ENCODE peak calls at places on chromosomes 7 and 10, in five cellular contexts. P is IMR-90, O is NB4, F is T-helper 1 cell, H is mucosa of descending colon. Y is an unnamed sample.

GRCh38 chr10:119365773-119366640 is 158.6 kb downstream of the GRK5 start:
- DNase-seq in P (peak), O (no peak), F (no peak), H (no peak), Y (peak)

GRCh38 chr7:98984126-98984525 is 105.8 kb downstream of the TRRAP start:
- DNase-seq in P (no peak), O (no peak), F (no peak), H (no peak), Y (no peak)

GRCh38 chr7:108016841-108017775 is 14.1 kb upstream of the LAMB1 start:
- DNase-seq in P (peak), O (peak), F (no peak), H (no peak), Y (no peak)

GRCh38 chr7:2196381-2197378 is 36.1 kb downstream of the MAD1L1 start:
- DNase-seq in P (no peak), O (no peak), F (no peak), H (no peak), Y (no peak)

GRCh38 chr7:86664486-86664885 is 20.8 kb downstream of the GRM3 start:
- DNase-seq in P (no peak), O (no peak), F (no peak), H (no peak), Y (no peak)

GRCh38 chr7:130988443-130988842 is 254.4 kb upstream of the KLF14 start:
- DNase-seq in P (peak), O (no peak), F (no peak), H (no peak), Y (no peak)

GRCh38 chr10:110016037-110016436 is 8.3 kb downstream of the ADD3 start:
- DNase-seq in P (peak), O (no peak), F (no peak), H (no peak), Y (no peak)

GRCh38 chr10:97129666-97130065 is 56.1 kb downstream of the SLIT1 start:
- DNase-seq in P (no peak), O (no peak), F (no peak), H (no peak), Y (no peak)

GRCh38 chr7:116232920-116233319 is 22.6 kb downstream of the TES start:
- DNase-seq in P (no peak), O (no peak), F (no peak), H (no peak), Y (no peak)

GRCh38 chr10:62817120-62817762 is 1.1 kb upstream of the EGR2 start:
- DNase-seq in P (peak), O (peak), F (no peak), H (peak), Y (peak)

GRCh38 chr10:101134299-101135127 is 3.4 kb downstream of the TLX1 start:
- DNase-seq in P (no peak), O (no peak), F (no peak), H (no peak), Y (no peak)